ENCODE peak calls at places on chromosomes 3 and 15, in six cellular contexts. M is RCC 7860, J is SW480, K is activated gamma-delta T cell treated with Interleukin-2 at 50 U/mL for 16 hours, B is GM12891, F is KBM-7. I is an unnamed sample.
A peak's percentile ranks its signal among the peaks of the same experiment; 100 is the strongest.

GRCh38 chr15:100350434-100351226 is 8.9 kb upstream of the ADAMTS17 start:
- DNase-seq in K (no peak), F (no peak), J (no peak), M (no peak), B (no peak), I (peak; percentile 28)

GRCh38 chr3:62876064-62876463 is 848 bp upstream of the CADPS start:
- DNase-seq in J (peak; percentile 63), B (no peak), F (peak; percentile 8), M (no peak), K (no peak), I (peak; percentile 43)

GRCh38 chr15:83549563-83549962 is 102.4 kb downstream of the SH3GL3 start:
- DNase-seq in M (no peak), B (no peak), J (no peak), F (no peak), K (no peak), I (no peak)

GRCh38 chr3:172856766-172857742 is 106.5 kb downstream of the ECT2 start:
- DNase-seq in J (peak; percentile 66), K (no peak), F (no peak), B (no peak), M (peak; percentile 86), I (no peak)

GRCh38 chr3:66692108-66692750 is 191.4 kb upstream of the LRIG1 start:
- DNase-seq in M (no peak), K (no peak), J (no peak), F (no peak), B (no peak), I (no peak)

GRCh38 chr3:162134571-162134970 is 638.0 kb downstream of the OTOL1 start:
- DNase-seq in M (no peak), K (no peak), B (no peak), F (peak; percentile 99), J (no peak), I (no peak)

GRCh38 chr3:188796122-188796631 is 375.6 kb upstream of the TPRG1 start:
- DNase-seq in F (peak; percentile 49), B (no peak), J (no peak), K (no peak), M (peak; percentile 73), I (no peak)

GRCh38 chr3:194101592-194102432 is 34.1 kb upstream of the HES1 start:
- DNase-seq in M (no peak), F (no peak), J (no peak), B (no peak), K (no peak), I (no peak)

GRCh38 chr15:83871808-83872559 is 218.1 kb downstream of the ADAMTSL3 start:
- DNase-seq in K (no peak), M (peak; percentile 62), J (no peak), F (no peak), B (no peak), I (no peak)

GRCh38 chr15:89490550-89491315 is 5.7 kb downstream of the RHCG start:
- DNase-seq in F (no peak), J (no peak), B (no peak), M (no peak), K (no peak), I (no peak)

GRCh38 chr3:14371573-14372474 is 30.6 kb upstream of the SLC6A6 start:
- DNase-seq in B (peak; percentile 53), J (peak; percentile 90), M (peak; percentile 79), K (no peak), F (peak; percentile 81), I (peak; percentile 78)

GRCh38 chr15:90819850-90820249 is 48.5 kb upstream of the FURIN start:
- DNase-seq in B (no peak), J (no peak), M (no peak), F (no peak), K (no peak), I (no peak)

GRCh38 chr15:65460948-65461347 is 38.2 kb upstream of the IGDCC4 start:
- DNase-seq in J (peak; percentile 9), K (no peak), F (no peak), B (no peak), M (no peak), I (no peak)

GRCh38 chr3:16101295-16102186 is 72.9 kb upstream of the GALNT15 start:
- DNase-seq in B (no peak), J (peak; percentile 95), M (peak; percentile 49), K (no peak), F (no peak), I (no peak)

GRCh38 chr3:196813903-196814302 is 53.8 kb upstream of the SENP5 start:
- DNase-seq in J (no peak), M (peak; percentile 43), K (no peak), B (no peak), F (no peak), I (no peak)

GRCh38 chr3:21533047-21533446 is 218.0 kb downstream of the ZNF385D start:
- DNase-seq in K (no peak), J (no peak), B (no peak), M (no peak), F (no peak), I (no peak)

I was measured in DMS153.